ENCODE peak calls at places on chromosomes 6 and 20, in six cellular contexts. B is H9, S is IMR-90, X is neuronal stem cell, V is mesenchymal stem cell, K is H1. G is an unnamed sample.

GRCh38 chr6:125050663-125051318 is 88.6 kb downstream of the RNF217 start:
- DNase-seq in B (no peak), S (peak; percentile 64), X (no peak), V (peak; percentile 85), K (no peak), G (no peak)

GRCh38 chr6:89297695-89298351 is 17.3 kb downstream of the GABRR2 start:
- DNase-seq in B (no peak), S (peak; percentile 99), X (no peak), V (peak; percentile 89), K (no peak), G (peak; percentile 81)

GRCh38 chr6:17490724-17491123 is 97.3 kb downstream of the CAP2 start:
- DNase-seq in B (no peak), S (no peak), X (no peak), V (peak; percentile 46), K (peak; percentile 30), G (no peak)

GRCh38 chr6:41209976-41210375 is 9.0 kb upstream of the TREML2 start:
- DNase-seq in B (no peak), S (no peak), X (no peak), V (no peak), K (no peak), G (no peak)

GRCh38 chr6:43942011-43942442 is 172.0 kb downstream of the VEGFA start:
- DNase-seq in B (peak; percentile 25), S (no peak), X (no peak), V (no peak), K (no peak), G (no peak)

GRCh38 chr6:125528614-125529013 is 220.8 kb upstream of the HEY2 start:
- DNase-seq in B (peak; percentile 82), S (no peak), X (peak; percentile 69), V (no peak), K (peak; percentile 70), G (no peak)

GRCh38 chr6:113377362-113377942 is 479.7 kb upstream of the MARCKS start:
- DNase-seq in B (no peak), S (no peak), X (no peak), V (no peak), K (no peak), G (no peak)

GRCh38 chr6:12890171-12890790 is 173.7 kb downstream of the PHACTR1 start:
- DNase-seq in B (peak; percentile 45), S (no peak), X (no peak), V (no peak), K (peak; percentile 77), G (no peak)

GRCh38 chr20:15875446-15875845 is 697.8 kb downstream of the KIF16B start:
- DNase-seq in B (no peak), S (no peak), X (peak; percentile 12), V (no peak), K (no peak), G (no peak)

GRCh38 chr20:651713-652610 is 1.0 kb downstream of the SRXN1 start:
- DNase-seq in B (no peak), S (no peak), X (no peak), V (peak; percentile 20), K (no peak), G (no peak)

GRCh38 chr6:159823953-159824352 is 23.9 kb downstream of the PNLDC1 start:
- DNase-seq in B (no peak), S (no peak), X (no peak), V (no peak), K (no peak), G (no peak)

GRCh38 chr20:62025832-62026563 is 39.7 kb downstream of the TAF4 start:
- DNase-seq in B (no peak), S (peak; percentile 74), X (no peak), V (peak; percentile 65), K (no peak), G (no peak)

GRCh38 chr6:157229219-157229607 is 94.1 kb downstream of the TMEM242 start:
- DNase-seq in B (no peak), S (no peak), X (no peak), V (no peak), K (no peak), G (no peak)

GRCh38 chr20:57004416-57004815 is 262.0 kb downstream of the BMP7 start:
- DNase-seq in B (no peak), S (no peak), X (no peak), V (no peak), K (no peak), G (no peak)

GRCh38 chr20:50222568-50223320 is 32.1 kb downstream of the CEBPB start:
- DNase-seq in B (no peak), S (no peak), X (no peak), V (no peak), K (no peak), G (no peak)

GRCh38 chr6:2763876-2764540 is 1.2 kb upstream of the WRNIP1 start:
- DNase-seq in B (no peak), S (no peak), X (no peak), V (no peak), K (no peak), G (no peak)

GRCh38 chr6:7126759-7127158 is 19.0 kb downstream of the RREB1 start:
- DNase-seq in B (no peak), S (no peak), X (no peak), V (no peak), K (no peak), G (no peak)

GRCh38 chr20:37528442-37529213 is 952 bp upstream of the BLCAP start:
- DNase-seq in B (no peak), S (no peak), X (no peak), V (no peak), K (no peak), G (no peak)

GRCh38 chr6:53297004-53297403 is 51.7 kb downstream of the ELOVL5 start:
- DNase-seq in B (no peak), S (no peak), X (no peak), V (no peak), K (no peak), G (no peak)

GRCh38 chr20:57102160-57102559 is 164.3 kb downstream of the BMP7 start:
- DNase-seq in B (no peak), S (no peak), X (no peak), V (no peak), K (no peak), G (no peak)

GRCh38 chr6:24394777-24395437 is 7.8 kb upstream of the MRS2 start:
- DNase-seq in B (no peak), S (peak; percentile 91), X (no peak), V (peak; percentile 88), K (no peak), G (peak; percentile 78)

GRCh38 chr6:1070085-1070521 is 241.8 kb upstream of the FOXQ1 start:
- DNase-seq in B (no peak), S (peak; percentile 36), X (no peak), V (peak; percentile 79), K (no peak), G (no peak)

GRCh38 chr20:53752971-53753879 is 159.6 kb upstream of the ZNF217 start:
- DNase-seq in B (no peak), S (peak; percentile 42), X (no peak), V (peak; percentile 63), K (no peak), G (peak; percentile 90)

GRCh38 chr6:163661271-163661671 is 246.8 kb downstream of the QKI start:
- DNase-seq in B (no peak), S (no peak), X (no peak), V (no peak), K (no peak), G (peak; percentile 27)

GRCh38 chr6:28488916-28489365 is 26.7 kb downstream of the GPX6 start:
- DNase-seq in B (no peak), S (peak; percentile 79), X (peak; percentile 57), V (peak; percentile 75), K (peak; percentile 72), G (no peak)

GRCh38 chr20:59192533-59192896 is 28.9 kb downstream of the ZNF831 start:
- DNase-seq in B (no peak), S (no peak), X (no peak), V (no peak), K (no peak), G (no peak)

GRCh38 chr6:20919677-20920385 is 385.6 kb downstream of the CDKAL1 start:
- DNase-seq in B (no peak), S (peak; percentile 67), X (no peak), V (no peak), K (no peak), G (no peak)

GRCh38 chr6:147416622-147417021 is 91.9 kb upstream of the SAMD5 start:
- DNase-seq in B (no peak), S (no peak), X (no peak), V (no peak), K (no peak), G (no peak)
- H3K4ac ChIP-seq in B (no peak overlapping the region), S (no peak overlapping the region), X (no peak overlapping the region), V (no peak overlapping the region), K (no peak overlapping the region), G (no peak overlapping the region)

DNA sequence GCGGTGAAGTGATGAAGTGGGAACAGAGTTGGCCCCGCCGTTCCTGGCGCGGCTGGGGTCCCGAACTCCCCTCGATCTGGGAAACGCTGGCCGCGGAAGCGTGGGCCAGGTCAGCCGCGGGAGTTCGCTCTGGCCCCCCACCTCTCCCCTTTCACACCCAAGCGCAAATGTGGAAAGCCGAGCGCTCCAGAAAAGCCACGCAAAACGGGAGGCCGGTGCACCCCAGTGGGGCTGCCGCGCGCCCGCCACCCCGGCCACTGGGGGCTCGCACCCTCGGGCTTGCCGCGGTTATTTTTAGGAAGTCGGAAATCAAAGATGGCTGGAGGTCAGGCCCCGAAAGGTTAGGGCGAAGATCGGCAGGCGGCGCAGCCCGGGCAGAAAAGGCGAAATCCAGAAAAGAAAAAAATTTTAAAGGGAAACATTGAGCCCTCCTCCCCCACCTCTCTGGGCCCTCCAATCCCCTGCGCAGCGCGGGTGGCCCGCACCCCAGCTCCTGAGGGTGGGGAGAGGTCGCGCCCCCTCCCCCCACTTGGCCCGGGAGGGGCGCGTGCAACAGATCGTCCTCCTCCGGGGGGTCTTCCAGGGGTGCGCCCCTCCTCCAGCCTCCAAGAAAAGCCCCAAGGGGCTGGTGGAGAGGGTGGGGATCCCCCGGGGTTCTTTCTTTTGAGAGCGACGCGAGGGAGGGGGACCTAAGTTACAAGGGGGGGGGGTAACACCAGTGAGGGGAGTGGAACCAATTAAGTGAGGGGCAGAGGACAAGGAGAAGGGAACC is 915 bp downstream of the SALL4 start:
- DNase-seq in B (peak; percentile 55), S (no peak), X (peak; percentile 64), V (peak; percentile 39), K (peak; percentile 71), G (no peak)
- H2AK5ac ChIP-seq in B (no peak overlapping the region), S (no peak overlapping the region), X (peak overlapping the region; percentile 95), V (no peak overlapping the region), K (peak overlapping the region; percentile 68), G (peak overlapping the region; percentile 38)

DNA sequence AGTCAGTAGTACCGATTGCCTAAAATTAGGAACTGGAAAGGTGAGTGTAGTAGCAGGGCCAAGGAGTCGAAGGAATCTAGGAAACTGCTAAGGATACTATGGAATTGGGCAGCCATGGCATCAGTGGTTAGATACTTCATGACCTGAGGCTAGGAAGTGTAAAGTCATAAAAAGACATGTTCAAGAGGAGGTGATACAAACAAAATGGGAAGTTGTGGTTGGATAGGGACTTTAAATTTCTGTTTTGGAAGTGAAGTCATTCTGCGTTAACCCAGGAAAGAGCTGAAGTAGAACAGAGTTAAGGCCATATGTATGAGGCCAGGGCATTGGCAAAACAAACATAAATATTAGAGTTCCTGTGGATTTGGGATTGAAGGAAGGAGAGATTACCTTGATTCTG is 88.6 kb upstream of the TMEM181 start:
- DNase-seq in B (no peak), S (no peak), X (no peak), V (no peak), K (no peak), G (no peak)
- H4K91ac ChIP-seq in B (no peak overlapping the region), S (no peak overlapping the region), X (no peak overlapping the region), V (no peak overlapping the region), K (no peak overlapping the region), G (no peak overlapping the region)

GRCh38 chr6:4581468-4582420 is 194.5 kb upstream of the CDYL start:
- DNase-seq in B (no peak), S (peak; percentile 95), X (no peak), V (peak; percentile 83), K (no peak), G (peak; percentile 76)
- H3K4ac ChIP-seq in B (no peak overlapping the region), S (peak overlapping the region; percentile 97), X (no peak overlapping the region), V (no peak overlapping the region), K (no peak overlapping the region), G (no peak overlapping the region)

GRCh38 chr6:105954148-105954547 is 132.0 kb upstream of the PRDM1 start:
- DNase-seq in B (no peak), S (no peak), X (no peak), V (no peak), K (no peak), G (no peak)
- H2AK5ac ChIP-seq in B (no peak overlapping the region), S (no peak overlapping the region), X (no peak overlapping the region), V (no peak overlapping the region), K (no peak overlapping the region), G (no peak overlapping the region)